ENCODE peak calls at places on chromosomes 1 and 21, in five cellular contexts. U, H, N, P and Q are unnamed samples. For H3K4me1 and H3K36me3, the result is how much of the 10 kb centered on the place peaks cover.

GRCh38 chr21:15005391-15005790 is 59.4 kb downstream of the NRIP1 start:
- DNase-seq in N (no peak), P (peak), H (no peak), U (peak), Q (no peak)

GRCh38 chr1:158028956-158029355 is 35.5 kb downstream of the KIRREL1 start:
- DNase-seq in N (no peak), P (no peak), H (no peak), U (no peak), Q (no peak)

GRCh38 chr1:201310986-201311355 is 27.7 kb downstream of the PKP1 start:
- DNase-seq in U (no peak), N (no peak), P (no peak), H (no peak), Q (no peak)

GRCh38 chr1:221227872-221228337 is 348.7 kb downstream of the HLX start:
- DNase-seq in H (no peak), N (no peak), P (no peak), U (no peak), Q (no peak)

GRCh38 chr1:27522148-27522859 is 32.3 kb upstream of the WASF2 start:
- DNase-seq in U (peak), N (no peak), H (no peak), P (no peak), Q (peak)

GRCh38 chr1:190619724-190620123 is 142.1 kb upstream of the BRINP3 start:
- DNase-seq in N (no peak), H (no peak), P (no peak), U (no peak), Q (no peak)

GRCh38 chr1:19321071-19321470 is 8.9 kb downstream of the SLC66A1 start:
- DNase-seq in P (no peak), N (no peak), H (no peak), U (no peak), Q (no peak)

GRCh38 chr1:219498666-219499065 is 114.2 kb downstream of the ZC3H11B start:
- DNase-seq in H (no peak), U (no peak), N (no peak), P (no peak), Q (no peak)

GRCh38 chr21:26515257-26515656 is 57.8 kb downstream of the CYYR1 start:
- DNase-seq in N (no peak), U (no peak), H (no peak), P (no peak), Q (no peak)

GRCh38 chr1:39282537-39283216 is 78.2 kb downstream of the MACF1 start:
- DNase-seq in U (no peak), N (no peak), P (peak), H (no peak), Q (no peak)

GRCh38 chr1:169483500-169483966 is 2.2 kb downstream of the SLC19A2 start:
- DNase-seq in H (peak), U (no peak), N (no peak), P (no peak), Q (no peak)

GRCh38 chr1:202235003-202235660 is 41.5 kb downstream of the LGR6 start:
- DNase-seq in P (no peak), U (no peak), N (no peak), H (no peak), Q (no peak)

GRCh38 chr1:52032785-52033131 is 852 bp downstream of the KTI12 start:
- DNase-seq in U (no peak), H (peak), P (peak), N (peak), Q (no peak)

GRCh38 chr1:145706282-145706681 is 886 bp downstream of the PDZK1 start:
- DNase-seq in H (no peak), U (no peak), N (no peak), P (no peak), Q (no peak)

GRCh38 chr1:208043690-208044089 is 132.8 kb upstream of the CD34 start:
- DNase-seq in N (peak), P (no peak), U (no peak), H (no peak), Q (no peak)

GRCh38 chr1:46020005-46020404 is 112.4 kb downstream of the PIK3R3 start:
- DNase-seq in U (no peak), N (no peak), H (no peak), P (no peak), Q (no peak)

GRCh38 chr1:229199261-229199850 is 71.6 kb upstream of the RAB4A start:
- DNase-seq in P (peak), U (no peak), N (no peak), H (no peak), Q (no peak)

GRCh38 chr1:81679972-81680371 is 120.8 kb upstream of the ADGRL2 start:
- DNase-seq in P (peak), H (peak), U (no peak), N (no peak), Q (no peak)

GRCh38 chr1:22089134-22089571 is 36.6 kb downstream of the CDC42 start:
- DNase-seq in P (no peak), U (no peak), N (no peak), H (no peak), Q (no peak)

GRCh38 chr1:91821126-91821868 is 64.7 kb downstream of the TGFBR3 start:
- DNase-seq in U (no peak), P (no peak), H (no peak), N (no peak), Q (no peak)

GRCh38 chr1:91817506-91817905 is 68.4 kb downstream of the TGFBR3 start:
- DNase-seq in U (no peak), P (no peak), H (no peak), N (no peak), Q (no peak)

GRCh38 chr1:91818713-91818975 is 67.3 kb downstream of the TGFBR3 start:
- DNase-seq in N (no peak), H (no peak), P (no peak), U (no peak), Q (no peak)

GRCh38 chr1:91816055-91816454 is 69.9 kb downstream of the TGFBR3 start:
- DNase-seq in U (no peak), H (no peak), P (no peak), N (no peak), Q (no peak)

DNA sequence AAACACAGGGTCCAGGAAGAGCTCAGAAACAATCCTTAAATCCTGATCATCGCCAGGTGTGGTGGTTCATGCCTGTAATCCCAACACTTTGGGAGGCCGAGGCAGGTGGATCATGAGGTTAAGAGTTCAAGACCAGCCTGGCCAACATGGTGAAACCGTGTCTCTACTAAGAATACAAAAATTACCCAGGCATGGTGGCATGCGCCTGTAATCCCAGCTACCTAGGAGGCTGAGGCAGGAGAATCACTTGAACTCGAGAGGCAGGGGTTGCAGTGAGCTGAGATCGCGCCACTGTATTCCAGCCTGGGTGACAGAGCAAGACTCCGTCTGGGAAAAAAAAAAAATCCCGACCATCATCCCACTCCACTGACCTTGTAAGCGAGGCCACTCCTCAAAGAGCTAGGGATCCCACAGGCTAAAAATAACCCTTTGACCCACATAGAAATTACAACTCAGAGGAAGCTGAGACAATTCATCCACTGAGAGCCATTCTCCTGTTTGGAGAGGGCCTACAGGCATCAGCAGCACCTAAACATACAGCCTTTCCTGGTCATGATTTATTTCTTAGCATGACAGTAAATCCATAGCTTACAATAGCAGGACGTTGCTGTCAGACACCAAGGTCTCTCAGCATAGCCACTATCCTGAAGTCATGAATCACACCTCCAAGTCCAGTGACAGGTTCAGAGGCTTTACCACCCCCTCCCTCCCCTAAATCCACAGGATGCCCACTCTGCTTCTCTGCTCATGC is 66.7 kb downstream of the TGFBR3 start:
- DNase-seq in P (no peak), H (no peak), N (no peak), U (no peak), Q (no peak)
- H3K4me1 ChIP-seq in P (under half), H (under half), N (half or more), U (under half), Q (under half)

DNA sequence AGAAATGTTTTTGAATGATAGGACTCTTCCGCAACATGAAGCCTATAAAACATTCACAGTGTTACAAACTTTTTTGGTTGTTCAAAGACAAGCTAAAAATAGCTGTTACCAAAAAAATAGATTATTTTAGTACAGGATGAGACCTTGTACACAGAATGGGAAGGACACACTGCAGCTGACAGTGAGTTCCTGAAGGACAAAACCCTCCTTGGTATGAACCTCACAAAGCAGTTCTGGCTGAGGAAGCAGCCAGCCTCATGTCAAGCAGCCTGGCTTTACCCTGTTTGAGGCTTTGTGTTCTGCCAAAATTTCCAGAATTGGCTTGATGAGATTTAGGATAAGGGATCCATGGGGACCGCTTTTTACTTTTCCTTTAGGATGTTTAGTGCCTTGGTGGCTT is 93.7 kb downstream of the RGL1 start:
- DNase-seq in P (no peak), U (no peak), N (no peak), H (no peak), Q (no peak)
- H3K36me3 ChIP-seq in P (under half), U (under half), N (half or more), H (under half), Q (under half)

GRCh38 chr1:12014141-12014981 is 4.9 kb upstream of the MIIP start:
- DNase-seq in P (peak), H (no peak), U (no peak), N (no peak), Q (no peak)
- H3K27ac ChIP-seq in P (no peak), H (peak), U (no peak), N (peak), Q (peak)

GRCh38 chr1:223556414-223557124 is 108.9 kb downstream of the CAPN8 start:
- DNase-seq in U (no peak), H (no peak), N (no peak), P (peak), Q (no peak)

GRCh38 chr1:223551610-223552009 is 113.9 kb downstream of the CAPN8 start:
- DNase-seq in U (no peak), H (no peak), P (no peak), N (no peak), Q (no peak)

GRCh38 chr1:223553957-223554356 is 111.5 kb downstream of the CAPN8 start:
- DNase-seq in H (no peak), P (no peak), U (no peak), N (no peak), Q (no peak)

GRCh38 chr1:223558512-223558911 is 107.0 kb downstream of the CAPN8 start:
- DNase-seq in H (no peak), P (no peak), N (no peak), U (no peak), Q (no peak)

GRCh38 chr1:223557125-223557465 is 108.4 kb downstream of the CAPN8 start:
- DNase-seq in U (no peak), P (no peak), H (no peak), N (no peak), Q (no peak)
- H3K4me1 ChIP-seq in U (under half), P (under half), H (under half), N (under half), Q (under half)

DNA sequence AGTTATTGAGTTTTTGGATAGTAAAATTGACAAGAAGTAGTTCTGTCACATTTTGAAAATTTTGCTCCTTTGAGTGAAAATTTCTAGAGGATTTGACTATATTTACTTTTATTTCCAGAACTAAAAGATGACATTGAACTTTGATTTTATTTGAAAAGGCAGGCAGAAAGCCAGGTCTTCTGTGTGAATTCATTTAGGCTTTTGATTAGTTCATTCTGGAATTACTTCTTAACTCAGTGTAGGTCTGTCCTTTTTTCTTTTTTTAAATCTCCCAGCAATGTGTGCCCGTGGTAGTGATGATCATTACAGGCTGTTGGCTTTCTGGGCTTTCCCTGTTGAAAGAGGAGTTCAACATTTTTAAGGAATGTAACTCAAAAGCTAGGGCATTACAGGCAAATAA is 53.8 kb downstream of the MACO1 start:
- DNase-seq in U (no peak), N (no peak), H (no peak), P (no peak), Q (no peak)
- H3K36me3 ChIP-seq in U (under half), N (under half), H (under half), P (under half), Q (under half)

GRCh38 chr1:157005965-157006364 is 39.6 kb downstream of the ARHGEF11 start:
- DNase-seq in H (no peak), P (no peak), U (no peak), N (no peak), Q (no peak)

GRCh38 chr1:157001304-157001703 is 44.2 kb downstream of the ARHGEF11 start:
- DNase-seq in P (no peak), U (no peak), H (no peak), N (no peak), Q (no peak)

GRCh38 chr1:157004771-157005170 is 40.8 kb downstream of the ARHGEF11 start:
- DNase-seq in P (peak), N (no peak), H (no peak), U (no peak), Q (no peak)

GRCh38 chr1:157006676-157007075 is 38.9 kb downstream of the ARHGEF11 start:
- DNase-seq in N (no peak), U (no peak), P (no peak), H (no peak), Q (no peak)

GRCh38 chr1:157004286-157004685 is 41.3 kb downstream of the ARHGEF11 start:
- DNase-seq in N (no peak), U (no peak), P (peak), H (no peak), Q (no peak)
- H3K27ac ChIP-seq in N (no peak), U (no peak), P (no peak), H (no peak), Q (no peak)